ENCODE peak calls at places on chromosomes 13 and 19, in nine cellular contexts. N is AG09309, C is cardiac fibroblast, Z is ascending aorta, U is HL-60, E is AG04450, O is PC-9, D is breast epithelium, L is GM12865. P is an unnamed sample.

GRCh38 chr13:26760835-26761582 is 423 bp upstream of the GPR12 start:
- DNase-seq in N (no peak), C (no peak), Z (no peak), U (no peak), E (no peak), O (no peak), D (no peak), L (no peak), P (no peak)

GRCh38 chr13:38641164-38641948 is 45.5 kb upstream of the FREM2 start:
- DNase-seq in N (no peak), C (peak; percentile 9), Z (no peak), U (no peak), E (no peak), O (no peak), D (no peak), L (no peak), P (no peak)

GRCh38 chr13:110637747-110638146 is 22.4 kb downstream of the NAXD start:
- DNase-seq in N (no peak), C (no peak), Z (no peak), U (no peak), E (no peak), O (no peak), D (no peak), L (no peak), P (no peak)

GRCh38 chr19:51470966-51471365 is 7.4 kb upstream of the CEACAM18 start:
- DNase-seq in N (no peak), C (peak; percentile 55), Z (no peak), U (no peak), E (no peak), O (no peak), D (no peak), L (no peak), P (no peak)

GRCh38 chr13:37769078-37769477 is 100.5 kb downstream of the TRPC4 start:
- DNase-seq in N (no peak), C (peak; percentile 22), Z (no peak), U (no peak), E (no peak), O (no peak), D (no peak), L (no peak), P (no peak)

GRCh38 chr13:73708393-73708985 is 425.7 kb downstream of the KLF12 start:
- DNase-seq in N (peak; percentile 20), C (peak; percentile 84), Z (no peak), U (peak; percentile 60), E (peak; percentile 39), O (peak; percentile 49), D (peak; percentile 24), L (peak; percentile 64), P (peak; percentile 48)

GRCh38 chr19:50050406-50051223 is 24.8 kb downstream of the ZNF473 start:
- DNase-seq in N (peak; percentile 54), C (peak; percentile 76), Z (peak; percentile 31), U (peak; percentile 44), E (peak; percentile 13), O (no peak), D (peak; percentile 78), L (peak; percentile 53), P (peak; percentile 84)

GRCh38 chr19:41739361-41739760 is 16.0 kb upstream of the CEACAM6 start:
- DNase-seq in N (no peak), C (no peak), Z (no peak), U (no peak), E (no peak), O (no peak), D (no peak), L (no peak), P (no peak)

GRCh38 chr13:106566682-106567420 is 1.1 kb downstream of the ARGLU1 start:
- DNase-seq in N (no peak), C (peak; percentile 67), Z (peak; percentile 19), U (peak; percentile 79), E (no peak), O (peak; percentile 23), D (peak; percentile 45), L (peak; percentile 81), P (peak; percentile 65)

GRCh38 chr13:20051366-20051765 is 92.8 kb downstream of the ZMYM2 start:
- DNase-seq in N (no peak), C (no peak), Z (no peak), U (no peak), E (no peak), O (no peak), D (no peak), L (no peak), P (no peak)

GRCh38 chr13:40433577-40433976 is 232.9 kb downstream of the FOXO1 start:
- DNase-seq in N (no peak), C (peak; percentile 19), Z (no peak), U (peak; percentile 42), E (no peak), O (no peak), D (no peak), L (peak; percentile 51), P (no peak)

GRCh38 chr19:32895384-32895783 is 25.8 kb upstream of the SLC7A9 start:
- DNase-seq in N (no peak), C (no peak), Z (no peak), U (no peak), E (no peak), O (no peak), D (no peak), L (peak; percentile 58), P (no peak)

GRCh38 chr19:8261881-8262280 is 46.3 kb downstream of the CD320 start:
- DNase-seq in N (no peak), C (no peak), Z (no peak), U (no peak), E (no peak), O (no peak), D (no peak), L (no peak), P (no peak)

GRCh38 chr13:96650301-96650886 is 343.9 kb downstream of the OXGR1 start:
- DNase-seq in N (no peak), C (peak; percentile 97), Z (no peak), U (no peak), E (no peak), O (no peak), D (no peak), L (peak; percentile 24), P (peak; percentile 4)
- TF ChIP-seq CTCF in N (no peak), C (peak; percentile 34), Z (no peak), U (no peak), E (no peak), O (no peak), D (no peak), L (no peak), P (no peak)

DNA sequence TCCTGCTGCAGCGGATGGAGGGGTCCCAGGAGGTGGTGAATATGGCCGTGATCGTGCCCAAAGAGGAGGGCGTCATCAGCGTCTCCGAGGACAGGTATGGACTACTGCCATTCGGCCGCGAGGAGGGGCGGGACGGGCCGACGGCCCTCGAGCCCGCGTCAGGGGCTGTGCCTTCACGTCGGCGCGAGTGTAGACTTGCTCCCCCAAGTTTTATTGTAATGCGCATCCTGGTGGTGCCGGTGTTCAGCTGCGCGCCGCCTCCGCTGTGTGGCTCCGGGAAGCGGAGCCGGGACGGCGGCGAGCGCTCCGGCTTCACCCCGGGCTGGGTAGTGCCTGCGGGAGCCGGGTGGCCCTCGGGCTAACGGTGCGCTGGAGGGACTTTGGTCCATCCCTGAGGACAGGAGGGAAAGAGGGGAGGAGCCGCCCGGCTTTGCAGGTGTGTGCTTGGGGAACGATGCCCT is 499 bp downstream of the WDFY2 start:
- DNase-seq in N (no peak), C (peak; percentile 58), Z (no peak), U (peak; percentile 67), E (no peak), O (peak; percentile 59), D (peak; percentile 55), L (peak; percentile 82), P (peak; percentile 60)
- TF ChIP-seq CTCF in N (peak; percentile 16), C (no peak), Z (no peak), U (no peak), E (peak; percentile 11), O (no peak), D (no peak), L (peak; percentile 3), P (no peak)

GRCh38 chr13:78753457-78753856 is 94.5 kb upstream of the OBI1 start:
- DNase-seq in N (no peak), C (no peak), Z (no peak), U (no peak), E (no peak), O (no peak), D (no peak), L (no peak), P (no peak)

GRCh38 chr13:78750735-78751134 is 91.8 kb upstream of the OBI1 start:
- DNase-seq in N (no peak), C (no peak), Z (no peak), U (no peak), E (no peak), O (no peak), D (no peak), L (no peak), P (no peak)
- TF ChIP-seq CTCF in N (no peak), C (no peak), Z (no peak), U (no peak), E (no peak), O (no peak), D (no peak), L (no peak), P (no peak)

GRCh38 chr13:75800545-75800944 is 164.4 kb downstream of the LMO7 start:
- DNase-seq in N (no peak), C (no peak), Z (no peak), U (no peak), E (no peak), O (no peak), D (no peak), L (no peak), P (no peak)
- TF ChIP-seq CTCF in N (no peak), C (no peak), Z (no peak), U (no peak), E (no peak), O (no peak), D (no peak), L (no peak), P (no peak)

DNA sequence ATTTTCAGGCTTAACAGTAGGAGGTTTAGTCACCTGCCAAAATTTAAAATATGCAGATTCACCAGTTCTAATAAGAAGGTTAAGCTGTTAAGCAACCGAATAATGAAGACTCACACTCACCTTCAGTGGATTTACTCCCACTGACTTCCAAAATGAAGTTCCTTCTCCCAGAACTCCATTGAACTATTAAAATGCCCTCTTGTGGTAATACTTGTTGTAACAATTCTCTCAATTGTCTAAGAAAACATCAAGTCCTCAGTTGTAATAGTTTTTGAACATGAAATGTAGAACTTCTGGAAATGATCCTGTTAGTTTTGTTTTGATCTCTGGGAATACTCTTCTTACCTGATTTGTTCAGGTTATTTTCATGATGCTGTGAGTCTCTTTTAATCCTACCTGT is 522.0 kb upstream of the ATXN8OS start:
- DNase-seq in N (no peak), C (no peak), Z (no peak), U (no peak), E (no peak), O (no peak), D (no peak), L (no peak), P (no peak)
- TF ChIP-seq CTCF in N (no peak), C (no peak), Z (no peak), U (no peak), E (no peak), O (no peak), D (no peak), L (no peak), P (no peak)

GRCh38 chr13:113926951-113927660 is 46.8 kb downstream of the C13orf46 start:
- DNase-seq in N (no peak), C (no peak), Z (no peak), U (no peak), E (no peak), O (no peak), D (peak; percentile 23), L (no peak), P (no peak)
- TF ChIP-seq CTCF in N (no peak), C (no peak), Z (no peak), U (no peak), E (no peak), O (no peak), D (no peak), L (no peak), P (no peak)

GRCh38 chr13:113211774-113212173 is 2.4 kb downstream of the CUL4A start:
- DNase-seq in N (no peak), C (no peak), Z (no peak), U (no peak), E (no peak), O (no peak), D (no peak), L (no peak), P (no peak)
- TF ChIP-seq CTCF in N (no peak), C (peak; percentile 4), Z (no peak), U (no peak), E (peak; percentile 17), O (no peak), D (no peak), L (peak; percentile 11), P (peak; percentile 4)